ENCODE peak calls at places on chromosomes 6 and 20, in ten cellular contexts. A is bronchial epithelial cell, D is neural crest cell, V is transverse colon, J is HFFc6, K is Peyer's patch, F is WTC11, Z is left ventricle myocardium inferior, X is NB4, G is AG04449. T is an unnamed sample.

GRCh38 chr20:25399038-25399430 is 8.4 kb upstream of the ABHD12 start:
- DNase-seq in G (peak), Z (no peak), K (no peak), A (peak), X (peak), F (no peak), J (peak), D (peak), V (peak), T (peak)

GRCh38 chr20:16491277-16491912 is 81.9 kb downstream of the KIF16B start:
- DNase-seq in A (no peak), D (no peak), J (no peak), V (peak), X (no peak), K (peak), F (no peak), G (no peak), Z (no peak), T (peak)

GRCh38 chr20:3421985-3422384 is 14.5 kb upstream of the DNAAF9 start:
- DNase-seq in G (no peak), A (no peak), Z (no peak), F (no peak), D (no peak), K (no peak), J (no peak), X (no peak), V (no peak), T (no peak)

GRCh38 chr6:12328701-12329100 is 38.5 kb downstream of the EDN1 start:
- DNase-seq in V (no peak), X (no peak), A (peak), G (no peak), D (no peak), J (no peak), K (no peak), F (no peak), Z (no peak), T (no peak)

GRCh38 chr20:34529742-34530141 is 13.5 kb downstream of the DYNLRB1 start:
- DNase-seq in Z (no peak), V (no peak), A (no peak), J (no peak), D (no peak), X (no peak), F (no peak), G (no peak), K (peak), T (no peak)

GRCh38 chr6:122681715-122682114 is 71.5 kb downstream of the PKIB start:
- DNase-seq in F (no peak), K (no peak), X (no peak), G (no peak), V (no peak), J (no peak), D (no peak), Z (no peak), A (no peak), T (no peak)

GRCh38 chr20:57167292-57167655 is 99.2 kb downstream of the BMP7 start:
- DNase-seq in X (no peak), V (no peak), K (peak), J (no peak), F (no peak), D (no peak), A (no peak), G (no peak), Z (no peak), T (no peak)

GRCh38 chr6:6723316-6723715 is 134.8 kb downstream of the LY86 start:
- DNase-seq in A (no peak), J (no peak), Z (no peak), K (no peak), F (no peak), G (no peak), X (no peak), D (no peak), V (no peak), T (no peak)

GRCh38 chr6:8705435-8706020 is 270.2 kb upstream of the SLC35B3 start:
- DNase-seq in A (no peak), Z (no peak), D (no peak), K (no peak), J (no peak), F (no peak), V (no peak), G (no peak), X (no peak), T (no peak)

GRCh38 chr6:53128842-53129241 is 19.8 kb downstream of the GCM1 start:
- DNase-seq in F (no peak), Z (no peak), X (no peak), A (peak), K (no peak), G (no peak), V (no peak), J (no peak), D (no peak), T (no peak)

GRCh38 chr6:1825926-1826325 is 216.2 kb downstream of the FOXC1 start:
- DNase-seq in F (no peak), X (no peak), Z (no peak), K (no peak), A (peak), D (no peak), G (no peak), V (no peak), J (peak), T (peak)

GRCh38 chr20:16187956-16188616 is 385.2 kb downstream of the KIF16B start:
- DNase-seq in Z (no peak), K (no peak), X (no peak), F (no peak), J (no peak), A (no peak), D (no peak), V (no peak), G (no peak), T (no peak)

GRCh38 chr6:142838821-142839685 is 105.9 kb downstream of the HIVEP2 start:
- DNase-seq in G (no peak), J (peak), X (no peak), K (no peak), D (no peak), A (peak), F (no peak), Z (no peak), V (no peak), T (peak)

GRCh38 chr6:165900970-165901369 is 237.9 kb upstream of the PDE10A start:
- DNase-seq in A (no peak), X (no peak), D (no peak), K (no peak), F (no peak), J (no peak), G (no peak), Z (no peak), V (no peak), T (no peak)

GRCh38 chr6:117955684-117956083 is 48.6 kb downstream of the SLC35F1 start:
- DNase-seq in F (no peak), V (no peak), D (no peak), K (no peak), J (no peak), A (no peak), Z (no peak), G (no peak), X (no peak), T (no peak)

GRCh38 chr6:128379577-128379976 is 140.8 kb downstream of the PTPRK start:
- DNase-seq in D (no peak), V (no peak), Z (no peak), F (no peak), J (no peak), G (no peak), X (no peak), A (no peak), K (no peak), T (no peak)

GRCh38 chr6:42193491-42193894 is 1.3 kb downstream of the GUCA1B start:
- DNase-seq in D (no peak), Z (no peak), K (no peak), X (no peak), V (no peak), F (no peak), A (peak), J (no peak), G (no peak), T (peak)

GRCh38 chr6:25389501-25389900 is 110.3 kb downstream of the CARMIL1 start:
- DNase-seq in X (no peak), D (no peak), F (no peak), A (peak), G (no peak), K (no peak), Z (no peak), V (no peak), J (peak), T (peak)

GRCh38 chr6:146361367-146361924 is 182.2 kb upstream of the RAB32 start:
- DNase-seq in D (no peak), G (no peak), Z (peak), V (no peak), A (peak), K (no peak), J (no peak), X (no peak), F (no peak), T (peak)

GRCh38 chr6:163170294-163170883 is 244.1 kb upstream of the QKI start:
- DNase-seq in G (no peak), J (no peak), F (peak), Z (no peak), K (no peak), D (no peak), A (no peak), V (no peak), X (peak), T (no peak)

GRCh38 chr20:25238319-25239037 is 9.4 kb upstream of the PYGB start:
- DNase-seq in X (no peak), G (no peak), Z (no peak), V (no peak), D (no peak), F (no peak), A (peak), K (no peak), J (no peak), T (peak)

GRCh38 chr6:147712841-147713240 is 204.4 kb downstream of the SAMD5 start:
- DNase-seq in V (no peak), A (no peak), J (no peak), X (no peak), F (no peak), D (no peak), G (no peak), Z (no peak), K (no peak), T (no peak)

GRCh38 chr6:138844203-138844602 is 48.3 kb downstream of the ECT2L start:
- DNase-seq in J (no peak), K (no peak), Z (peak), V (no peak), A (no peak), G (peak), X (no peak), D (no peak), F (no peak), T (peak)

GRCh38 chr20:18653736-18654447 is 66.0 kb downstream of the DTD1 start:
- DNase-seq in F (no peak), Z (no peak), D (no peak), A (no peak), X (no peak), K (no peak), J (no peak), V (no peak), G (no peak), T (no peak)

GRCh38 chr6:90393232-90393884 is 96.7 kb upstream of the BACH2 start:
- DNase-seq in Z (no peak), F (peak), A (peak), D (peak), K (no peak), X (peak), J (peak), V (peak), G (no peak), T (peak)

GRCh38 chr20:9185511-9185910 is 116.6 kb downstream of the PLCB4 start:
- DNase-seq in J (peak), V (no peak), K (no peak), X (no peak), G (no peak), A (peak), Z (no peak), D (no peak), F (no peak), T (peak)

GRCh38 chr6:36360241-36361054 is 23.8 kb upstream of the BNIP5 start:
- DNase-seq in F (peak), J (peak), X (peak), D (peak), V (peak), K (peak), A (peak), Z (peak), G (no peak), T (peak)
- TF ChIP-seq CTCF in F (peak), J (peak), X (peak), D (peak), V (peak), K (peak), A (peak), Z (peak), G (peak), T (peak)

DNA sequence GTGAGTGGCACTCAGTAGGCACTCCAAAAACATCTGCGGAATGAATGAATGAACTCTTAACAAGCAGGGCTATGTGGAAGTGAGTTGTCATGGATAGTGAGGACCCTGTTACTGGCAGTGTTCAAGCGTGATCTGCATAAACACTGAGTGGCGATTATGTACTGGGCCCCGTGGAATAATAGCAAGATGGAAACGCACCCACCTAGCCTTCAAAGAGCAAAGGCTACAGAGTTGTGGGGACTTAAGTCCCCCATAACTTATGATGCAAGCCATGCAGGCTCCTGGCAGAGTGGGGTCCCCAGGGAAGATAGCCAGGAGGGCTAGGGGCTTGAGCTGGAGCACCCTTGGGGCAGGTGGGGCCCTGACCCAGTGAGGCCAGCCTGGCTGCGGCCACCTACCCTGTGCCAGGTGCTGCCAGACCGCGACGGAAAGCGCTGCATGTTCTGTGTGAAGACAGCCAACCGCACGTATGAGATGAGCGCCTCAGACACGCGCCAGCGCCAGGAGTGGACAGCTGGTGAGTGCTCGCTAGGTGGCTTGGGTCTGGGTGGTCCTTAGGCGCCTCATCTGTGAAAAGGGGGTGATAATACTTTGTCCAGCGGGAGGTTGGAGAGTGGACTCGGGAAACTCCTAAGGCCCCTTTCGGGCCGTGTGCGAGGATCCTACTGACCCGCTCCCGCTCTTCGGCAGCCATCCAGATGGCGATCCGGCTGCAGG is 20.0 kb downstream of the DEF6 start:
- DNase-seq in X (no peak), D (peak), K (peak), Z (no peak), J (no peak), G (no peak), V (no peak), A (no peak), F (no peak), T (no peak)
- TF ChIP-seq CTCF in X (no peak), D (no peak), K (no peak), Z (no peak), J (no peak), G (no peak), V (no peak), A (no peak), F (no peak), T (no peak)

GRCh38 chr6:80605165-80605989 is 498.9 kb downstream of the BCKDHB start:
- DNase-seq in X (peak), V (no peak), F (no peak), A (peak), Z (no peak), G (no peak), D (peak), J (peak), K (no peak), T (peak)
- TF ChIP-seq CTCF in X (peak), V (peak), F (peak), A (peak), Z (peak), G (peak), D (peak), J (peak), K (peak), T (peak)

GRCh38 chr6:34583461-34583860 is 27.3 kb upstream of the SPDEF start:
- DNase-seq in V (no peak), K (no peak), G (no peak), X (no peak), Z (no peak), J (no peak), D (no peak), A (no peak), F (no peak), T (no peak)
- TF ChIP-seq CTCF in V (peak), K (no peak), G (peak), X (no peak), Z (no peak), J (peak), D (no peak), A (no peak), F (no peak), T (peak)

T was measured in fibroblast of mammary gland.